ENCODE peak calls at places on chromosome 17, in six cellular contexts. One of them, this sample, is unnamed.

GRCh38 chr17:72237223-72237622 is 116.4 kb downstream of the SOX9 start:
- DNase-seq in trophoblast cell: no peak
- DNase-seq in neuronal stem cell: no peak
- DNase-seq in H9: peak
- DNase-seq in mesenchymal stem cell: no peak
- DNase-seq in IMR-90: no peak
- DNase-seq in this sample: no peak

GRCh38 chr17:29237476-29238132 is 9.1 kb upstream of the CRYBA1 start:
- DNase-seq in mesenchymal stem cell: peak
- DNase-seq in trophoblast cell: no peak
- DNase-seq in IMR-90: peak
- DNase-seq in H9: no peak
- DNase-seq in neuronal stem cell: no peak
- DNase-seq in this sample: no peak

GRCh38 chr17:46143827-46144236 is 49.4 kb downstream of the KANSL1 start:
- DNase-seq in trophoblast cell: no peak
- DNase-seq in neuronal stem cell: no peak
- DNase-seq in IMR-90: no peak
- DNase-seq in mesenchymal stem cell: no peak
- DNase-seq in H9: no peak
- DNase-seq in this sample: no peak

GRCh38 chr17:55825213-55825612 is 74.4 kb downstream of the PCTP start:
- DNase-seq in IMR-90: no peak
- DNase-seq in trophoblast cell: peak
- DNase-seq in mesenchymal stem cell: no peak
- DNase-seq in H9: no peak
- DNase-seq in neuronal stem cell: no peak
- DNase-seq in this sample: no peak

GRCh38 chr17:1126801-1127550 is 52.8 kb downstream of the ABR start:
- DNase-seq in neuronal stem cell: no peak
- DNase-seq in H9: no peak
- DNase-seq in trophoblast cell: no peak
- DNase-seq in IMR-90: no peak
- DNase-seq in mesenchymal stem cell: no peak
- DNase-seq in this sample: no peak

GRCh38 chr17:66214893-66215528 is 14.2 kb downstream of the APOH start:
- DNase-seq in H9: no peak
- DNase-seq in mesenchymal stem cell: no peak
- DNase-seq in trophoblast cell: no peak
- DNase-seq in IMR-90: no peak
- DNase-seq in neuronal stem cell: no peak
- DNase-seq in this sample: no peak

GRCh38 chr17:35087731-35088646 is 24.5 kb upstream of the RFFL start:
- DNase-seq in trophoblast cell: peak
- DNase-seq in neuronal stem cell: no peak
- DNase-seq in mesenchymal stem cell: peak
- DNase-seq in H9: no peak
- DNase-seq in IMR-90: peak
- DNase-seq in this sample: no peak

GRCh38 chr17:38871247-38871991 is 1.6 kb downstream of the LASP1 start:
- DNase-seq in IMR-90: peak
- DNase-seq in H9: peak
- DNase-seq in trophoblast cell: peak
- DNase-seq in neuronal stem cell: no peak
- DNase-seq in mesenchymal stem cell: peak
- DNase-seq in this sample: no peak

GRCh38 chr17:32660496-32660895 is 173.7 kb downstream of the CDK5R1 start:
- DNase-seq in IMR-90: no peak
- DNase-seq in neuronal stem cell: no peak
- DNase-seq in trophoblast cell: no peak
- DNase-seq in H9: no peak
- DNase-seq in mesenchymal stem cell: no peak
- DNase-seq in this sample: no peak

GRCh38 chr17:31048780-31049179 is 46.0 kb upstream of the NF1 start:
- DNase-seq in mesenchymal stem cell: no peak
- DNase-seq in trophoblast cell: peak
- DNase-seq in neuronal stem cell: no peak
- DNase-seq in H9: no peak
- DNase-seq in IMR-90: peak
- DNase-seq in this sample: no peak

GRCh38 chr17:73023759-73024158 is 68.7 kb downstream of the SLC39A11 start:
- DNase-seq in neuronal stem cell: no peak
- DNase-seq in mesenchymal stem cell: no peak
- DNase-seq in trophoblast cell: no peak
- DNase-seq in IMR-90: no peak
- DNase-seq in H9: no peak
- DNase-seq in this sample: no peak

GRCh38 chr17:74296548-74296936 is 22.5 kb downstream of the DNAI2 start:
- DNase-seq in trophoblast cell: peak
- DNase-seq in IMR-90: peak
- DNase-seq in H9: peak
- DNase-seq in neuronal stem cell: peak
- DNase-seq in mesenchymal stem cell: peak
- DNase-seq in this sample: peak

GRCh38 chr17:72421128-72422092 is 300.6 kb downstream of the SOX9 start:
- DNase-seq in mesenchymal stem cell: peak
- DNase-seq in neuronal stem cell: no peak
- DNase-seq in trophoblast cell: peak
- DNase-seq in H9: no peak
- DNase-seq in IMR-90: peak
- DNase-seq in this sample: no peak

GRCh38 chr17:79949646-79950292 is 85.9 kb downstream of the TBC1D16 start:
- DNase-seq in H9: peak
- DNase-seq in trophoblast cell: no peak
- DNase-seq in IMR-90: no peak
- DNase-seq in neuronal stem cell: peak
- DNase-seq in mesenchymal stem cell: no peak
- DNase-seq in this sample: peak

GRCh38 chr17:3963214-3964201 is 729 bp downstream of the ATP2A3 start:
- DNase-seq in trophoblast cell: no peak
- DNase-seq in H9: no peak
- DNase-seq in neuronal stem cell: no peak
- DNase-seq in IMR-90: no peak
- DNase-seq in mesenchymal stem cell: no peak
- DNase-seq in this sample: no peak

DNA sequence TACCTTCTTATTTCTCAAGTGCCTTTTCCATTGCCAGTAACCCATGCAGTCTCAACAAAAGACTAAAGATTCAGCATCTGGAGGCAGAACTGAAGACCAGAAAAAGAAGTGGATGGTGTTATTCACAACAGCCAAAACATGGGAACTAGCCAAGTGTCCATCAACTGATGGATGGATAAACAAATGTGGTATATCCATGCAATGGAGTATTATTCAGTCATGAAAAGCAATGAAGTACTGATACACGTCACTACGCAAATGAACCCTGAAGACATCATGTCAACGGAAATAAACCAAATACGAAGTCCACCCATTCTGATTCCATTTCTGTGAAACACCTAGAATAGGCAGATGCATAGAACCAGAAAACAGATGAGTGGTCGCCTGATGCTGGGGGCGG is 25.6 kb downstream of the GAS7 start:
- DNase-seq in IMR-90: no peak
- DNase-seq in trophoblast cell: no peak
- DNase-seq in mesenchymal stem cell: no peak
- DNase-seq in neuronal stem cell: no peak
- DNase-seq in H9: no peak
- DNase-seq in this sample: no peak
- H2AFZ ChIP-seq in IMR-90: no peak
- H2AFZ ChIP-seq in trophoblast cell: no peak
- H2AFZ ChIP-seq in mesenchymal stem cell: no peak
- H2AFZ ChIP-seq in neuronal stem cell: no peak
- H2AFZ ChIP-seq in H9: no peak
- H2AFZ ChIP-seq in this sample: no peak

DNA sequence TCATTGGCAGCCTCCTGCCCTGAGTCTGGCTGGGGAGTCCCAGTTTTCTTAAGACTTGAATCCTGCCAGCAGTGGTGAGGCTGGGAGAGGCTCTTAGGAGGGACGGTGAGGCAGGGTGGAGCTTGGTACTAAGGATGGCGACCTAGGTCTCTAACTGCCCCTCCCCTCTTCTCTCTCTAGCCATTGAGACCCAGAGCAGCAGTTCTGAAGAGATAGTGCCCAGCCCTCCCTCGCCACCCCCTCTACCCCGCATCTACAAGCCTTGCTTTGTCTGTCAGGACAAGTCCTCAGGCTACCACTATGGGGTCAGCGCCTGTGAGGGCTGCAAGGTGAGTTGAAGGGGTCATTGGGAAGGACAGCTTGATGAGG is 16.4 kb downstream of the GJD3 start:
- DNase-seq in trophoblast cell: no peak
- DNase-seq in H9: peak
- DNase-seq in IMR-90: no peak
- DNase-seq in mesenchymal stem cell: no peak
- DNase-seq in neuronal stem cell: no peak
- DNase-seq in this sample: no peak
- H2AK5ac ChIP-seq in trophoblast cell: peak
- H2AK5ac ChIP-seq in H9: no peak
- H2AK5ac ChIP-seq in IMR-90: peak
- H2AK5ac ChIP-seq in mesenchymal stem cell: no peak
- H2AK5ac ChIP-seq in neuronal stem cell: peak
- H2AK5ac ChIP-seq in this sample: no peak

GRCh38 chr17:78884876-78885667 is 17.9 kb downstream of the CEP295NL start:
- DNase-seq in IMR-90: no peak
- DNase-seq in H9: no peak
- DNase-seq in neuronal stem cell: no peak
- DNase-seq in trophoblast cell: no peak
- DNase-seq in mesenchymal stem cell: no peak
- DNase-seq in this sample: no peak

GRCh38 chr17:78884148-78884870 is 18.7 kb downstream of the CEP295NL start:
- DNase-seq in trophoblast cell: no peak
- DNase-seq in H9: no peak
- DNase-seq in IMR-90: no peak
- DNase-seq in neuronal stem cell: no peak
- DNase-seq in mesenchymal stem cell: peak
- DNase-seq in this sample: peak

GRCh38 chr17:78883090-78883532 is 19.9 kb downstream of the CEP295NL start:
- DNase-seq in IMR-90: peak
- DNase-seq in H9: no peak
- DNase-seq in trophoblast cell: no peak
- DNase-seq in neuronal stem cell: no peak
- DNase-seq in mesenchymal stem cell: peak
- DNase-seq in this sample: no peak

GRCh38 chr17:78882546-78883089 is 20.4 kb downstream of the CEP295NL start:
- DNase-seq in mesenchymal stem cell: no peak
- DNase-seq in H9: peak
- DNase-seq in trophoblast cell: no peak
- DNase-seq in IMR-90: no peak
- DNase-seq in neuronal stem cell: no peak
- DNase-seq in this sample: no peak

DNA sequence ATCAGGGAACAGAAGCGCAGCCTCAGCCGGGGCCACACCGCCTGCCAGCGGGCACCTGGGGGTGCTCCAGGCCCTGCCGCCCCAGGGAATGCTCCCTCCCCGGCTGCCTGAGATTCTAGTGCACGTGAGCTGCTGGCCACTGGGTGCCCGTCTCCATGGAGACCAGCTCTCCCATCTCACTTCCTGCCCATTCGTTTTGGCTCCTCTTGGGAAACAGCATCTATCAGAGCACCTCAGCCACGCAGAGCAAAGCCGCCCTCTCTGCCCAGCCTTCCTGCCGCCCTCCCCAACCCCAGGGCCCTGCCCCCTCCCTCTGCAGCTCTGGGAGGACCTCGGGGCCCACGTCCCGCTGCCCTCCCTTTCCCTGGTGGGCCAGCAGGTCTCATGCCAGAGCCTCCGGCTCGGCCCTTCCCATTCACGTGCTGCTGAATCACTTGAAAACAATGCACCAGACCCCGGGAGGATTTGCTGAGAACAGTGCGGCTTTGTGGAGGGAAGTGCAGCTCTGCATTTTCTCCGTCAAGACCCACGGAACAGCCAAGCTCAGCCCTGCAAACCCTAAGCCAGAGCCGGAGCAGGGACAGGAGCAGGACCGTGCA is 19.4 kb downstream of the CEP295NL start:
- DNase-seq in neuronal stem cell: peak
- DNase-seq in H9: peak
- DNase-seq in IMR-90: peak
- DNase-seq in trophoblast cell: peak
- DNase-seq in mesenchymal stem cell: peak
- DNase-seq in this sample: peak
- H3K23ac ChIP-seq in neuronal stem cell: peak
- H3K23ac ChIP-seq in H9: no peak
- H3K23ac ChIP-seq in IMR-90: peak
- H3K23ac ChIP-seq in trophoblast cell: no peak
- H3K23ac ChIP-seq in mesenchymal stem cell: peak
- H3K23ac ChIP-seq in this sample: no peak

GRCh38 chr17:48542956-48543853 is 1.7 kb downstream of the HOXB2 start:
- DNase-seq in trophoblast cell: peak
- DNase-seq in H9: peak
- DNase-seq in IMR-90: peak
- DNase-seq in neuronal stem cell: no peak
- DNase-seq in mesenchymal stem cell: peak
- DNase-seq in this sample: peak

GRCh38 chr17:48541036-48541573 is 3.8 kb downstream of the HOXB2 start:
- DNase-seq in neuronal stem cell: no peak
- DNase-seq in IMR-90: peak
- DNase-seq in mesenchymal stem cell: no peak
- DNase-seq in H9: no peak
- DNase-seq in trophoblast cell: no peak
- DNase-seq in this sample: no peak

GRCh38 chr17:48542114-48542955 is 2.6 kb downstream of the HOXB2 start:
- DNase-seq in mesenchymal stem cell: peak
- DNase-seq in H9: no peak
- DNase-seq in neuronal stem cell: no peak
- DNase-seq in trophoblast cell: no peak
- DNase-seq in IMR-90: peak
- DNase-seq in this sample: no peak

GRCh38 chr17:48540213-48540612 is 4.7 kb downstream of the HOXB2 start:
- DNase-seq in H9: no peak
- DNase-seq in mesenchymal stem cell: peak
- DNase-seq in trophoblast cell: no peak
- DNase-seq in IMR-90: peak
- DNase-seq in neuronal stem cell: no peak
- DNase-seq in this sample: no peak

DNA sequence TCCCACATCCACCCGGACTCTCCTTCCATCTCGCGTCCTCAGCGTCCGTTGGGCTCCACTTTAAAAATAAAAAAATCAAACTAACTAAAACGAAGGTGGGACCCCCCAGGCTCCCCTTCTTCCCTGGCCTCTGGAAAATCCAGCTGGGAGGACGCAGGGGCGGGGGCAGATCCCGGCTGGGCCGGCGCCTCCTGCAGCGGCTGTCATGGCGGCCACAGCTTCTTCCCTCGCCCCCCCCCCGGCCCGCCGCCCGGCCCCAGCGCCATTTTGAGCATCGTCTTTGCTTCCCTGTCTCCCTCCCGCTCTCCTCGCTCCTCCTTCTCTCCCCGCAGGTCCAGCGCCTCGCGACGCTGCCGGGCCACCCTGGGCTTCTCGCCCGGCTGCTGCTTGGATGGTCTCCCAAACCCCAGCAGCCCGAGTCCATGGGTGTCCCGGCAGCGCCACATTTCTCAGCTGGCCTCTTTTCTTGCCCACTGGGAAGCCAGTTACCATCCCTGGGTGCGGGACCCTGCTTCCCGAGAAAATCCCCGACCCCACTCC is 3.3 kb downstream of the HOXB2 start:
- DNase-seq in mesenchymal stem cell: peak
- DNase-seq in neuronal stem cell: no peak
- DNase-seq in H9: peak
- DNase-seq in IMR-90: peak
- DNase-seq in trophoblast cell: peak
- DNase-seq in this sample: no peak
- H2AFZ ChIP-seq in mesenchymal stem cell: no peak
- H2AFZ ChIP-seq in neuronal stem cell: peak
- H2AFZ ChIP-seq in H9: no peak
- H2AFZ ChIP-seq in IMR-90: peak
- H2AFZ ChIP-seq in trophoblast cell: peak
- H2AFZ ChIP-seq in this sample: no peak

This sample was measured in H1.